ENCODE peak calls at places on chromosomes 13 and 19, in seven cellular contexts. T is mucosa of descending colon, Q is fibroblast of pulmonary artery, U is cardiac muscle cell, F is mesendoderm, J is SW 1271, L is GM10248. H is an unnamed sample.
A peak's percentile ranks its signal among the peaks of the same experiment; 100 is the strongest.

GRCh38 chr19:19447536-19448237 is 42.2 kb downstream of the GATAD2A start:
- DNase-seq in T (no peak), J (no peak), L (no peak), F (no peak), Q (no peak), U (no peak), H (peak; percentile 83)

GRCh38 chr13:104114111-104114510 is 1047.9 kb upstream of the SLC10A2 start:
- DNase-seq in U (peak; percentile 75), F (no peak), T (no peak), J (no peak), L (no peak), Q (peak; percentile 73), H (no peak)

GRCh38 chr13:106121173-106121754 is 414.2 kb downstream of the EFNB2 start:
- DNase-seq in L (no peak), U (no peak), Q (no peak), T (no peak), F (no peak), J (no peak), H (no peak)

GRCh38 chr19:1514986-1515721 is 2.3 kb upstream of the ADAMTSL5 start:
- DNase-seq in U (no peak), F (no peak), T (no peak), J (no peak), L (no peak), Q (no peak), H (no peak)

GRCh38 chr13:25803626-25804025 is 248.2 kb downstream of the SHISA2 start:
- DNase-seq in Q (no peak), F (no peak), J (no peak), L (no peak), T (no peak), U (no peak), H (peak; percentile 30)

GRCh38 chr19:10701955-10702307 is 692 bp downstream of the QTRT1 start:
- DNase-seq in U (no peak), F (peak; percentile 77), Q (no peak), J (no peak), T (no peak), L (peak; percentile 63), H (no peak)

GRCh38 chr13:45943965-45944364 is 92.4 kb upstream of the SIAH3 start:
- DNase-seq in J (no peak), F (no peak), L (no peak), T (no peak), U (peak; percentile 45), Q (peak; percentile 40), H (no peak)

GRCh38 chr13:23793711-23794110 is 95.5 kb downstream of the MIPEP start:
- DNase-seq in J (no peak), F (no peak), Q (no peak), L (no peak), U (no peak), T (no peak), H (no peak)

GRCh38 chr13:107854880-107855279 is 360.5 kb downstream of the LIG4 start:
- DNase-seq in T (no peak), F (no peak), Q (no peak), U (no peak), J (no peak), L (no peak), H (no peak)

GRCh38 chr13:93140912-93141311 is 85.7 kb upstream of the GPC6 start:
- DNase-seq in L (no peak), J (no peak), T (no peak), F (no peak), U (no peak), Q (no peak), H (no peak)

GRCh38 chr19:5494780-5495179 is 39.6 kb downstream of the ZNRF4 start:
- DNase-seq in U (no peak), F (no peak), J (no peak), Q (no peak), T (no peak), L (no peak), H (no peak)

GRCh38 chr19:10043286-10043927 is 30.1 kb downstream of the RDH8 start:
- DNase-seq in U (peak; percentile 41), T (no peak), F (peak; percentile 72), L (no peak), Q (peak; percentile 51), J (no peak), H (peak; percentile 10)

GRCh38 chr13:23392313-23392712 is 41.2 kb downstream of the SACS start:
- DNase-seq in Q (no peak), U (no peak), L (no peak), T (no peak), F (no peak), J (no peak), H (no peak)

GRCh38 chr13:36850790-36851438 is 31.9 kb downstream of the RFXAP start:
- DNase-seq in F (peak; percentile 43), U (peak; percentile 5), J (no peak), L (no peak), Q (peak; percentile 13), T (no peak), H (no peak)

GRCh38 chr19:28948531-28948930 is 264.4 kb downstream of the UQCRFS1 start:
- DNase-seq in J (no peak), U (no peak), T (no peak), L (no peak), Q (no peak), F (no peak), H (no peak)

GRCh38 chr13:95260031-95260525 is 41.2 kb downstream of the ABCC4 start:
- DNase-seq in Q (no peak), L (no peak), J (no peak), T (no peak), F (no peak), U (no peak), H (no peak)

GRCh38 chr13:113879017-113879416 is 15.1 kb upstream of the GAS6 start:
- DNase-seq in Q (no peak), U (no peak), J (no peak), T (no peak), L (no peak), F (no peak), H (no peak)

GRCh38 chr13:95160112-95160906 is 140.9 kb downstream of the ABCC4 start:
- DNase-seq in F (no peak), Q (peak; percentile 73), T (no peak), J (no peak), L (no peak), U (peak; percentile 93), H (no peak)

GRCh38 chr13:37526710-37527446 is 71.7 kb downstream of the POSTN start:
- DNase-seq in L (no peak), U (peak; percentile 73), F (no peak), J (no peak), T (no peak), Q (peak; percentile 49), H (no peak)

GRCh38 chr13:26202365-26202972 is 19.6 kb downstream of the RNF6 start:
- DNase-seq in Q (peak; percentile 41), L (no peak), F (no peak), J (no peak), T (no peak), U (peak; percentile 60), H (no peak)

GRCh38 chr19:42396248-42396541 is 6.1 kb upstream of the CNFN start:
- DNase-seq in U (peak; percentile 55), J (no peak), T (no peak), L (no peak), Q (no peak), F (peak; percentile 74), H (no peak)

GRCh38 chr19:6115992-6116391 is 5.7 kb upstream of the RFX2 start:
- DNase-seq in U (no peak), L (no peak), T (no peak), F (no peak), Q (no peak), J (no peak), H (no peak)

GRCh38 chr19:44602071-44602470 is 11.3 kb upstream of the IGSF23 start:
- DNase-seq in F (no peak), J (no peak), U (no peak), T (peak; percentile 75), Q (no peak), L (no peak), H (no peak)

GRCh38 chr19:18760440-18761383 is 30.4 kb downstream of the COMP start:
- DNase-seq in L (no peak), U (no peak), F (no peak), Q (no peak), J (no peak), T (peak; percentile 54), H (no peak)

GRCh38 chr13:106029901-106030300 is 505.6 kb downstream of the EFNB2 start:
- DNase-seq in F (no peak), L (no peak), U (no peak), T (no peak), Q (no peak), J (no peak), H (peak; percentile 97)

GRCh38 chr13:51906581-51906980 is 44.8 kb downstream of the CCDC70 start:
- DNase-seq in Q (no peak), J (no peak), T (no peak), L (no peak), F (no peak), U (no peak), H (no peak)

GRCh38 chr13:45282994-45283393 is 58.0 kb downstream of the TPT1 start:
- DNase-seq in J (no peak), Q (no peak), T (no peak), U (no peak), F (no peak), L (no peak), H (no peak)